ENCODE peak calls at places on chromosomes 3 and 15, in six cellular contexts. J, V, N, G, I and M are unnamed samples. For H3K27me3 and H3K9me2, the result is how much of the 10 kb centered on the place peaks cover.

GRCh38 chr3:155963557-155963956 is 93.1 kb downstream of the GMPS start:
- DNase-seq in G (peak), V (no peak), I (no peak), J (no peak), N (no peak), M (no peak)

GRCh38 chr3:53247619-53248018 is 8.2 kb downstream of the TKT start:
- DNase-seq in N (no peak), V (no peak), I (no peak), J (no peak), G (no peak), M (no peak)

GRCh38 chr3:56101576-56101975 is 366.7 kb downstream of the ERC2 start:
- DNase-seq in V (no peak), J (no peak), G (no peak), N (no peak), I (no peak), M (no peak)

GRCh38 chr3:48688737-48689075 is 3.0 kb upstream of the NCKIPSD start:
- DNase-seq in J (no peak), G (no peak), I (no peak), N (no peak), V (no peak), M (no peak)

GRCh38 chr3:38343797-38344594 is 2.6 kb upstream of the XYLB start:
- DNase-seq in J (no peak), I (peak), N (no peak), V (no peak), G (no peak), M (no peak)

GRCh38 chr3:144107923-144108322 is 136.3 kb downstream of the DIPK2A start:
- DNase-seq in I (no peak), V (no peak), G (no peak), N (no peak), J (no peak), M (no peak)

GRCh38 chr3:195823286-195823685 is 11.6 kb upstream of the MUC4 start:
- DNase-seq in I (no peak), J (no peak), G (peak), N (no peak), V (no peak), M (no peak)

GRCh38 chr15:86009727-86010126 is 69.9 kb upstream of the AGBL1 start:
- DNase-seq in N (no peak), G (no peak), J (no peak), I (no peak), V (no peak), M (no peak)

DNA sequence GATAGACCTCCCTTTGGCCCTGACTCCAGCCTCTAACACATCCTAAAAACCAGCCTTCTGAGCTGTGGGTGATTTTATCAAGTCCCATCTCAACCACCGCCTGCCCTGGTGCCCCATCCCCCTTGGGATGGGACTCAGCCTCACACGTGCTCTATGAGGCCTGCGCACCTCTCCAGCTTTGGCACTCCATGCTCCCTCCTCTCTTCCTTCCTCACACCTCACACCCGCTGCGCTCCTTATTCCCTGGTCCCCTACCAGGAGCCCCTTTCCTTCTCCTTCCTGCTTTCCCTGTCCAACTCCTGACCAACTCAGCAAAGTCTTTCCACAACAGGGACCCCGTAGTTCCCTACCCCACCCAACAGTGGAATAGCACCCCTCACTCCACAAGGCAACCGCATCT is 18.4 kb upstream of the SLC6A1 start:
- DNase-seq in I (no peak), J (no peak), N (no peak), G (no peak), V (no peak), M (no peak)
- H3K27me3 ChIP-seq in I (under half), J (under half), N (half or more), G (under half), V (half or more), M (under half)

GRCh38 chr3:78344918-78345317 is 1305.0 kb downstream of the ROBO2 start:
- DNase-seq in N (no peak), I (no peak), J (no peak), V (no peak), G (no peak), M (no peak)

GRCh38 chr3:78337801-78338211 is 1297.9 kb downstream of the ROBO2 start:
- DNase-seq in G (peak), V (no peak), N (no peak), I (peak), J (no peak), M (no peak)

GRCh38 chr3:78338405-78338804 is 1298.5 kb downstream of the ROBO2 start:
- DNase-seq in J (peak), V (no peak), I (no peak), G (no peak), N (no peak), M (no peak)

GRCh38 chr3:78343221-78343620 is 1303.3 kb downstream of the ROBO2 start:
- DNase-seq in J (no peak), I (peak), V (no peak), G (no peak), N (no peak), M (no peak)
- H2AFZ ChIP-seq in J (no peak), I (no peak), V (no peak), G (no peak), N (no peak), M (no peak)

GRCh38 chr3:16788440-16789057 is 96.2 kb upstream of the PLCL2 start:
- DNase-seq in V (no peak), J (no peak), N (no peak), G (no peak), I (no peak), M (no peak)
- H3K9me2 ChIP-seq in V (under half), J (under half), N (under half), G (under half), I (under half), M (under half)

DNA sequence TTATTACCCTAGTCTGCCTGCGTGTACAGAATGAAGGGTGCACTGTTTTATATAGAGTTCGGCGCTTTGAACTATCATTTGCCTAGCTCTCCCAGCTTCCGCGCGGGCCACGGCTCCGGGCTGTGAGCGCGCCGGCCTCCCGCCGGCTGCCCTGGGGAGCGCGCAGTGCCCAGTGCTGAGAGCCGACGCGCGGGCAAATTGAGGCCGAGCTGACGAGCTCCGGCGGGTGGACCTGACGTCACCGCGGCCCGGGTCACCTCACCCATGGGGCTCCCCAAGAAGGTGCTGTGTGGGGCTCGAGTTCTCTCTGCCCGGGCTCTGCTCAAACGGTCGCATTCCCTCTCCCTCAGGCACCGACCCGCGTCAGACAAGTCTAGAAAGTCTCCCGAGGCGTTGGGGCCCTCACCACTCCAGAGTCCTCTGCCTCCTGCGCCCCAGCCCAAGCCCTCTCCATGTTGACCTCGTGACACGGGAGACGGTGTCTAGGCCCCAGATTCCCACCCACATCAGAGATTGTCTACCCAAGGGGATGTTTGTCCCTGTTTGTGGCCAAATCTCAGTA is 7.7 kb downstream of the SOX2 start:
- DNase-seq in G (no peak), J (no peak), V (no peak), N (no peak), I (no peak), M (no peak)
- H3K27me3 ChIP-seq in G (half or more), J (under half), V (under half), N (under half), I (half or more), M (half or more)

GRCh38 chr3:185942907-185943306 is 5.1 kb upstream of the TRA2B start:
- DNase-seq in I (no peak), G (no peak), V (no peak), J (no peak), N (no peak), M (no peak)
- H2AFZ ChIP-seq in I (peak), G (peak), V (peak), J (peak), N (peak), M (peak)

DNA sequence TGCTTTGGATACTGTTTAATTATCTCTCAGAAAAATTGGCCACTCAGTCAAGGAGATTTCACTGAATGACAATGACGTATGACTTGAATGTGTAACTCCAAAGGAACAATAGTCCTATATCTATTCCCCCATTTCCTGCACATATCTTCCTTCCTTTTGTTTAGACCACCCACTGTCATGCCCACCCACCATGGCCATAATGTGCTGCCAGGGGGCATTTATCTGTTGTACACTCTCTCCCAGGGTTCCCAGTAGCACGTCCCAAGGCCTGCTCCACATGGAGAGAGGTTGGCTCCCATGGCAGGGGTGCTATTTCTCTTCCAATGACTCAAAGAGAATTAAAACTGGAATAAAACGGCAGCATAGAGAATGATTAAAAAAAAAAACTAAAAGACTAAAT is 36.8 kb upstream of the CTNNB1 start:
- DNase-seq in I (no peak), G (no peak), N (no peak), J (no peak), V (no peak), M (no peak)
- H3K9me2 ChIP-seq in I (under half), G (under half), N (under half), J (under half), V (under half), M (under half)